ENCODE peak calls at places on chromosomes 5 and 9, in six cellular contexts. G, L, U, M, K and B are unnamed samples.
A peak's percentile ranks its signal among the peaks of the same experiment; 100 is the strongest.

GRCh38 chr9:134637241-134637640 is 4.4 kb upstream of the COL5A1 start:
- DNase-seq in G (no peak), L (no peak), U (no peak), M (no peak), K (peak; percentile 54), B (no peak)

GRCh38 chr5:142587354-142587965 is 98.4 kb downstream of the FGF1 start:
- DNase-seq in G (no peak), L (peak; percentile 46), U (no peak), M (peak; percentile 8), K (no peak), B (no peak)

GRCh38 chr9:87613265-87614111 is 112.4 kb upstream of the CTSL start:
- DNase-seq in G (no peak), L (no peak), U (no peak), M (no peak), K (no peak), B (no peak)

GRCh38 chr5:153551537-153552079 is 61.1 kb downstream of the GRIA1 start:
- DNase-seq in G (no peak), L (no peak), U (no peak), M (peak; percentile 51), K (no peak), B (no peak)

GRCh38 chr5:135605221-135605620 is 26.4 kb upstream of the CXCL14 start:
- DNase-seq in G (no peak), L (no peak), U (no peak), M (no peak), K (no peak), B (no peak)

GRCh38 chr5:173789031-173789920 is 98.9 kb upstream of the CPEB4 start:
- DNase-seq in G (no peak), L (peak; percentile 31), U (no peak), M (peak; percentile 60), K (peak; percentile 59), B (no peak)

GRCh38 chr9:98375138-98375726 is 119.8 kb upstream of the TBC1D2 start:
- DNase-seq in G (no peak), L (peak; percentile 63), U (no peak), M (peak; percentile 55), K (no peak), B (no peak)

GRCh38 chr5:124007675-124008398 is 495.9 kb downstream of the CSNK1G3 start:
- DNase-seq in G (no peak), L (peak; percentile 49), U (no peak), M (no peak), K (no peak), B (no peak)

GRCh38 chr9:34492051-34492450 is 30.7 kb downstream of the ENHO start:
- DNase-seq in G (no peak), L (peak; percentile 9), U (no peak), M (no peak), K (no peak), B (no peak)

GRCh38 chr9:34993502-34994428 is 4.2 kb downstream of the DNAJB5 start:
- DNase-seq in G (no peak), L (no peak), U (peak; percentile 35), M (no peak), K (peak; percentile 95), B (no peak)

GRCh38 chr5:177432143-177432904 is 5.8 kb downstream of the GRK6 start:
- DNase-seq in G (no peak), L (no peak), U (no peak), M (no peak), K (no peak), B (no peak)

GRCh38 chr9:99905833-99906402 is 536 bp upstream of the STX17 start:
- DNase-seq in G (no peak), L (peak; percentile 9), U (no peak), M (peak; percentile 49), K (no peak), B (peak; percentile 9)

GRCh38 chr5:65801332-65801731 is 79.3 kb downstream of the NLN start:
- DNase-seq in G (no peak), L (no peak), U (no peak), M (no peak), K (no peak), B (no peak)

GRCh38 chr5:65802820-65803219 is 80.8 kb downstream of the NLN start:
- DNase-seq in G (no peak), L (peak; percentile 21), U (no peak), M (no peak), K (no peak), B (no peak)

GRCh38 chr5:65803699-65804426 is 81.9 kb downstream of the NLN start:
- DNase-seq in G (no peak), L (no peak), U (no peak), M (no peak), K (no peak), B (no peak)

GRCh38 chr5:65800775-65801174 is 78.8 kb downstream of the NLN start:
- DNase-seq in G (no peak), L (no peak), U (no peak), M (no peak), K (no peak), B (no peak)

DNA sequence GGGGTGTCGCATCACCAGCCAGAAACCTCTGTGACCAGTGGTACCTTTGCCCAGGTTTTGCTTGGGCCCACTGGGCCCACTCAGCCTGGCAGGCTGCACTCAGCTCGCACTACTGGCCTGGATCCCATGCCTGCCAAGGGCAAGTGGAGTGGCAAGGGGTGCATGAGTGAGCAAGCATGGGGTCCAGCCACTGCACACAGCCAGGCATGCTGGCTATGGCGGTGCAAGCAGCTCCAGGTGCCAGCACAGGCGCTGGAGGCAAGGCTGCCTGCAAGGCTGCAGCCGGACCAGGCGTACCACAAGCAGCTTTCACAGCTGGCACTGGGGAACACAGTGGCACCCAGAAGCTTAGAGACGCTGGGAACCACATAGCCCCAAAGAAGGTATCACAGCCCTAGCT is 80.1 kb downstream of the NLN start:
- DNase-seq in G (no peak), L (no peak), U (no peak), M (no peak), K (no peak), B (no peak)
- H3K36me3 ChIP-seq in G (no peaks in the 10 kb centered on the region), L (peaks cover 58% of the 10 kb centered on the region), U (no peaks in the 10 kb centered on the region), M (peaks cover 10% of the 10 kb centered on the region), K (peaks cover 13% of the 10 kb centered on the region), B (no peaks in the 10 kb centered on the region)

GRCh38 chr5:102539598-102539997 is 40.8 kb upstream of the SLCO6A1 start:
- DNase-seq in G (no peak), L (no peak), U (no peak), M (no peak), K (no peak), B (no peak)

GRCh38 chr5:102532126-102532525 is 33.3 kb upstream of the SLCO6A1 start:
- DNase-seq in G (no peak), L (no peak), U (no peak), M (no peak), K (no peak), B (no peak)

GRCh38 chr5:102540251-102540812 is 41.5 kb upstream of the SLCO6A1 start:
- DNase-seq in G (no peak), L (no peak), U (no peak), M (no peak), K (no peak), B (no peak)

GRCh38 chr5:102537011-102537410 is 38.2 kb upstream of the SLCO6A1 start:
- DNase-seq in G (no peak), L (no peak), U (no peak), M (no peak), K (no peak), B (no peak)

DNA sequence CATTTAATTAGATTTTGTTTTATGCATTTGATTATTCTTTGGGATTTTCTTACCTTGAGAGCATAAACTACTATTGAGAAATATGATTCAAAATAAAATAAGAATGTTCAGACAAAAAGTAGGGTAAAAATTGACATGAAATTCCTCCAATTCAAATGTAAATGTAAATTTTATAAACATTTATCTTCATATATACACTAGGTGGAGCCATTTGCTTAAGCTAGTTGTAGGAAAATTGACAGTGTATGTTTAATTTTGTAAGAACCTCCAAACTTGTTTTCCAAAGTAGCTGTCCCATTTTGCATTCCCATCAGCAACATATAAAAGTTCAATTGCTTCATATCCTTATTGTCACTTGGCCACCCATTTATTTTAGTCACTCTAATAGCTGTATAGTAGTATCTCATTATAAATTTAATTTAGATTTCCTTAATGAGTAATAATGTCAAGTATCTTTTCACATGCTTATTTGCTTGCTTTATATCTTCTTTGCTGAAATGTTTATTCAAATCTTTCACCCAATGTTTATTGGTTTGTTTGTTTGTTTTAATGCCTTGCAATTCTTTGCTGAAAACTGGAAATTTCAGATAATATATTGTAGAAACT is 37.6 kb upstream of the SLCO6A1 start:
- DNase-seq in G (no peak), L (no peak), U (no peak), M (no peak), K (no peak), B (no peak)
- TF ChIP-seq CTCF in G (no peak), L (peak; percentile 70), U (peak; percentile 9), M (peak; percentile 70), K (peak; percentile 14), B (no peak)

DNA sequence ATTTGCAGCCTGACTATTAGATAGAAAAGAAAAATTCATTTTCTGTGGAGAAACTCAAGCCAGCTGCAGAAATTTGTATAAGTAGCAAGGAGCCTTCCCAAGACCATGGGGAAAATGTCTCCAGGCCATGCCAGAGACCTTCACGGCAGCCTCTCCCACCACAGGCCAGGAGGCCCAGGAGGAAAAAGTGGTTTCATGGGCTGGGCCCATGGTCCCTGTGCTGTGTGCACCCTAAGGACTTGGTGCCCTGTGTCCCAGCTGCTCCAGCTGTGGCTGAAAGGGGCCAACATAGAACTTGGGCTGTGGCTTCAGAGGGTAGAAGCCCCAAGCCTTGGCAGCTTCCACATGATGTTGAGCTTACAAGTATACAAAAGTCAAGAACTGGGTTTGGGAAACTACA is 73.3 kb upstream of the TTC23L start:
- DNase-seq in G (no peak), L (no peak), U (no peak), M (no peak), K (no peak), B (no peak)
- H3K36me3 ChIP-seq in G (no peaks in the 10 kb centered on the region), L (no peaks in the 10 kb centered on the region), U (no peaks in the 10 kb centered on the region), M (peaks cover 64% of the 10 kb centered on the region), K (no peaks in the 10 kb centered on the region), B (no peaks in the 10 kb centered on the region)

GRCh38 chr9:132996526-132996925 is 18.0 kb downstream of the GFI1B start:
- DNase-seq in G (no peak), L (no peak), U (no peak), M (no peak), K (no peak), B (no peak)

GRCh38 chr9:133000842-133001241 is 22.3 kb downstream of the GFI1B start:
- DNase-seq in G (no peak), L (no peak), U (no peak), M (no peak), K (no peak), B (no peak)

GRCh38 chr9:132997591-132997990 is 19.1 kb downstream of the GFI1B start:
- DNase-seq in G (no peak), L (no peak), U (no peak), M (no peak), K (no peak), B (peak; percentile 10)

GRCh38 chr9:132995906-132996305 is 17.4 kb downstream of the GFI1B start:
- DNase-seq in G (no peak), L (no peak), U (no peak), M (no peak), K (no peak), B (no peak)

DNA sequence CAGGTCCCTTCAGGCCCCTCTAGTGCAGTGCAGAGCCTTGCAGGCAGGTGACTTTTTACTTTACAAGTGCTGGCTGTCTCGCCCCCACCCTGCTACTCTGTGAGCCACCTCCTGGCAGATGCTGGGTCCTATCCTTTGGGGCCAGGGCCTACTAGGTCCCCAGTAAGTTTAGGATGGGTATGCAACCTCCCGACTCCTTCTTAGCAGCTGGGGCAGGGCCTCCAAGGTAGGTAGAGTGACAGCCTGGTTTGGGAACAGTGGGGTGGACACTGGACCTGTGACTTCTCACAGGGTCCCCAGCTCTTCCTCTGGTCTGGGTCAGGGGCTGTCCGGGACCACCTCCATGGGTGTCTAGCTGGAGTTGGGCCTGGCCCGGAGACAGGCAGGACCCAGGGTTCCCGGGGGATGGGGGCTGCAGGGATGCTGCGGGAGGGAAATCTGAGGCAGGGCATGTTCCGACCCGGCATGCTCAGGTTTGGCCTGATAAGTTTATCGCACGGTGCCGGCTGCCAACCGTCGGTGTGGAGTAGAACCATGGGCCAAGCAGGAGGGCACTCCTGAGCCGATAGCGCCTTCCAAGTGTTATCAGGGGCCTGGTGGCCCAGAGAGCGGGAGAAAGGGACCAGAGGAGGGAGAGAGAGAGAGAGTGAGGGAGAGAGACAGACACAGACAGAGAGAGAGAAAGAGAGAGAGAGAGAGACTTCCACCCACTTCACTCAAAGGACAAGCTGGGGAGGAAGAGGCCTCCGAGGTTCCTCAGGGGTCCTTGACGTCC is 20.6 kb downstream of the GFI1B start:
- DNase-seq in G (no peak), L (no peak), U (no peak), M (no peak), K (no peak), B (no peak)
- TF ChIP-seq CTCF in G (no peak), L (no peak), U (no peak), M (no peak), K (no peak), B (no peak)